ENCODE peak calls at places on chromosomes 12 and 14, in ten cellular contexts. J is GM23248; X is heart right ventricle; L is tibial artery; Y is left ventricle myocardium inferior; R is OCI-LY7; T is cardiac muscle cell; A is effector memory CD4-positive, alpha-beta T cell; P is aorta; V is Peyer's patch. K is an unnamed sample. For H3K4me1, the result is how much of the 10 kb centered on the place peaks cover.

GRCh38 chr14:102806447-102806846 is 29.2 kb downstream of the TRAF3 start:
- DNase-seq in T (no peak), A (no peak), P (no peak), V (peak), X (no peak), J (no peak), L (peak), Y (no peak), R (no peak), K (no peak)

GRCh38 chr12:131682511-131682895 is 28.4 kb upstream of the SFSWAP start:
- DNase-seq in T (no peak), V (no peak), A (peak), L (no peak), P (no peak), J (no peak), R (no peak), Y (no peak), X (no peak), K (no peak)

GRCh38 chr14:68137704-68138619 is 318.4 kb downstream of the RAD51B start:
- DNase-seq in A (no peak), Y (no peak), J (peak), L (peak), V (no peak), P (peak), T (peak), R (no peak), X (no peak), K (peak)

GRCh38 chr12:9707864-9708808 is 24.8 kb downstream of the CLECL1 start:
- DNase-seq in L (peak), P (no peak), X (peak), J (peak), V (peak), Y (peak), A (peak), T (peak), R (peak), K (peak)

GRCh38 chr12:4009979-4010704 is 136.9 kb upstream of the PARP11 start:
- DNase-seq in P (no peak), Y (no peak), L (no peak), A (no peak), J (no peak), R (no peak), X (no peak), V (no peak), T (no peak), K (no peak)

GRCh38 chr14:59677771-59678211 is 101.2 kb upstream of the CCDC175 start:
- DNase-seq in A (no peak), V (no peak), Y (no peak), R (no peak), T (no peak), L (peak), J (peak), P (peak), X (no peak), K (no peak)

GRCh38 chr12:26239508-26240328 is 44.3 kb downstream of the SSPN start:
- DNase-seq in J (peak), Y (peak), X (peak), L (peak), T (peak), P (peak), A (no peak), V (no peak), R (no peak), K (peak)

GRCh38 chr12:84201976-84202375 is 710.6 kb downstream of the SLC6A15 start:
- DNase-seq in V (no peak), L (no peak), T (no peak), X (no peak), P (no peak), A (no peak), Y (no peak), R (no peak), J (no peak), K (peak)

GRCh38 chr12:132410296-132410625 is 79.7 kb upstream of the FBRSL1 start:
- DNase-seq in P (no peak), Y (no peak), R (no peak), L (no peak), V (no peak), X (no peak), T (no peak), J (no peak), A (no peak), K (no peak)

GRCh38 chr12:51388066-51388799 is 3.0 kb downstream of the GALNT6 start:
- DNase-seq in L (peak), P (peak), T (peak), V (no peak), J (peak), X (no peak), A (no peak), R (no peak), Y (no peak), K (no peak)

GRCh38 chr12:4281173-4281654 is 7.7 kb downstream of the CCND2 start:
- DNase-seq in A (no peak), X (no peak), T (peak), J (peak), P (no peak), R (no peak), Y (no peak), L (no peak), V (no peak), K (peak)

GRCh38 chr12:89825591-89826449 is 117.2 kb upstream of the ATP2B1 start:
- DNase-seq in L (no peak), P (no peak), Y (no peak), R (peak), T (peak), A (no peak), V (no peak), J (no peak), X (no peak), K (no peak)

GRCh38 chr14:68621400-68622365 is 171.2 kb downstream of the ZFP36L1 start:
- DNase-seq in A (no peak), J (peak), Y (peak), V (no peak), R (no peak), L (no peak), T (peak), P (peak), X (peak), K (no peak)

GRCh38 chr14:91223028-91223783 is 21.3 kb downstream of the GPR68 start:
- DNase-seq in L (no peak), T (no peak), R (no peak), X (no peak), J (no peak), A (no peak), P (no peak), V (no peak), Y (no peak), K (no peak)

GRCh38 chr12:49947593-49948226 is 2.8 kb upstream of the AQP2 start:
- DNase-seq in R (no peak), P (no peak), T (no peak), Y (no peak), X (no peak), A (no peak), J (no peak), V (no peak), L (no peak), K (no peak)

GRCh38 chr12:3222306-3222705 is 145.1 kb downstream of the TSPAN9 start:
- DNase-seq in X (no peak), V (no peak), T (no peak), J (no peak), Y (no peak), P (no peak), A (no peak), R (no peak), L (no peak), K (no peak)

GRCh38 chr14:73786942-73787759 is 64.5 kb upstream of the PTGR2 start:
- DNase-seq in R (peak), P (peak), L (peak), V (peak), A (peak), T (peak), J (peak), X (peak), Y (peak), K (peak)

GRCh38 chr12:12749433-12749832 is 32.3 kb downstream of the CDKN1B start:
- DNase-seq in P (peak), V (no peak), A (no peak), X (no peak), R (no peak), J (no peak), T (peak), Y (no peak), L (no peak), K (no peak)

GRCh38 chr14:101927859-101928258 is 36.5 kb upstream of the DYNC1H1 start:
- DNase-seq in T (peak), X (peak), J (peak), Y (peak), L (peak), P (peak), V (peak), R (no peak), A (no peak), K (peak)

GRCh38 chr14:88023658-88024187 is 18.8 kb downstream of the GPR65 start:
- DNase-seq in X (no peak), J (no peak), P (no peak), A (no peak), Y (no peak), T (no peak), L (no peak), R (no peak), V (no peak), K (no peak)

GRCh38 chr12:99257672-99258071 is 389.9 kb upstream of the GARIN6 start:
- DNase-seq in R (no peak), V (no peak), X (no peak), L (no peak), P (no peak), A (no peak), T (no peak), J (no peak), Y (no peak), K (no peak)

GRCh38 chr12:68043446-68043845 is 54.2 kb downstream of the IFNG-AS1 start:
- DNase-seq in T (no peak), V (no peak), X (no peak), A (no peak), R (no peak), Y (no peak), P (no peak), J (no peak), L (no peak), K (no peak)

GRCh38 chr14:97053941-97054340 is 256.8 kb downstream of the VRK1 start:
- DNase-seq in V (no peak), J (no peak), R (no peak), L (no peak), P (no peak), T (no peak), X (no peak), Y (no peak), A (no peak), K (no peak)

GRCh38 chr12:11652351-11653040 is 3.0 kb downstream of the ETV6 start:
- DNase-seq in Y (no peak), A (no peak), R (peak), L (peak), P (no peak), J (peak), X (no peak), V (peak), T (peak), K (no peak)

GRCh38 chr14:104149617-104150141 is 11.3 kb downstream of the KIF26A start:
- DNase-seq in A (no peak), Y (no peak), P (no peak), T (peak), X (peak), R (no peak), V (no peak), J (peak), L (no peak), K (peak)

GRCh38 chr14:103097244-103097993 is 2.9 kb downstream of the EXOC3L4 start:
- DNase-seq in V (no peak), R (no peak), J (no peak), L (no peak), Y (no peak), T (no peak), P (no peak), A (no peak), X (peak), K (no peak)

GRCh38 chr12:6643569-6644256 is 3.5 kb downstream of the ACRBP start:
- DNase-seq in Y (no peak), R (peak), J (no peak), X (peak), V (no peak), T (no peak), A (no peak), L (peak), P (peak), K (no peak)

GRCh38 chr14:29892327-29892726 is 35.3 kb downstream of the PRKD1 start:
- DNase-seq in T (peak), L (no peak), J (peak), Y (no peak), A (no peak), V (no peak), P (no peak), R (no peak), X (no peak), K (no peak)

GRCh38 chr12:32505067-32505466 is 105.7 kb downstream of the FGD4 start:
- DNase-seq in Y (no peak), V (no peak), A (no peak), T (no peak), J (no peak), X (no peak), L (no peak), P (no peak), R (no peak), K (no peak)

GRCh38 chr14:100415226-100415625 is 92.1 kb downstream of the SLC25A47 start:
- DNase-seq in J (no peak), T (no peak), P (no peak), Y (no peak), A (no peak), X (no peak), V (no peak), R (no peak), L (no peak), K (no peak)

GRCh38 chr12:101117842-101118241 is 92.2 kb downstream of the SLC5A8 start:
- DNase-seq in A (no peak), L (no peak), T (peak), X (no peak), V (no peak), Y (no peak), P (no peak), J (no peak), R (no peak), K (no peak)

GRCh38 chr12:33770652-33771051 is 251.6 kb upstream of the ALG10 start:
- DNase-seq in R (no peak), V (no peak), X (no peak), T (no peak), P (no peak), J (no peak), L (no peak), Y (no peak), A (no peak), K (no peak)

GRCh38 chr12:39277416-39277815 is 165.5 kb downstream of the KIF21A start:
- DNase-seq in L (no peak), J (no peak), Y (no peak), T (peak), X (no peak), R (no peak), V (no peak), A (no peak), P (no peak), K (no peak)

DNA sequence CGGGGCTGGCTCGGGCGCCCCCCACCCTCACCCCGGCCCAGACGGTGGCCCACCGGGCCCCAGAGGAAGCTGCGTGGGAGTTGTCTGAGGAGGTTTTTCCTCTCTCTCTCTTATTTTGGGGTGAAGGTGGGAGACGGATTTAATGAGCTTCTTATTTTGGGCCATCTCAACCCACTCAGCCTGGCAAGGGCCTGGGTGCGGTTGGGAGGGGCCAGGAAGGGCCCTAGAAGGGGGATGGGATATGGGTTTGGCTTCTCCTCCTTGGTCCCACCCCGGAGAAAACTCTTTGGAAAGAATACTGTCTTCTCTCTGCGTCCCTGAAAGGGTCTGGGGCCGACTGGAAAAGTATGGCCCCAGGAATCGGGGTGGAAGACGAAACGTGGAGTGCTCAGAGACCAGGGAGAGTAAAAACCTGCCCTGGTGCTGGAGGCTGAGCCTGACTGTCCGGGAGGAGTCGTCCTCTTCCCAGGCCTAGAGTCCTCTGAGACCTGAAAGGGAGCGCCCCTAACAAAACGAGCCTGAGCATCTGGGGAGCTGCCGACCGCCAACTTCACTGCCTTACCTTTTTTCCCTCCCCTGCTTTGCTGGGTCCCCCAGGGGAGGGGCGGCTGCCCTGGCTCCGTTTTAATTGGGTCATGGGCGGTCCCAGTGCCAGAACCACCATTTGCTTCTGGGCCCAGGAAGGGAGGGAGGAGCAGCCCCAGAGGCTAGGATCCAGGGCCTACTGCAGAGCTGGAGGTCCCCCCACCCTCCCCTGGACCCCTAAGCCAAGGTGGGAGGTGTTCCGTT is 1.6 kb downstream of the MMP14 start:
- DNase-seq in J (peak), V (no peak), T (peak), A (no peak), R (no peak), L (peak), P (peak), X (peak), Y (peak), K (peak)
- H3K27ac ChIP-seq in J (peak), V (peak), T (no peak), A (no peak), R (no peak), L (peak), P (peak), X (peak), Y (peak), K (peak)

GRCh38 chr14:55605793-55606192 is 25.8 kb downstream of the KTN1 start:
- DNase-seq in Y (no peak), J (no peak), V (no peak), P (no peak), X (no peak), T (no peak), A (no peak), R (no peak), L (no peak), K (no peak)
- H3K4me1 ChIP-seq in Y (half or more), J (half or more), V (under half), P (under half), X (under half), T (half or more), A (under half), R (under half), L (half or more), K (under half)

GRCh38 chr14:50020184-50020583 is 96.2 kb downstream of the VCPKMT start:
- DNase-seq in Y (no peak), L (no peak), T (no peak), J (no peak), V (no peak), X (no peak), P (no peak), A (no peak), R (no peak), K (no peak)
- H3K27ac ChIP-seq in Y (no peak), L (peak), T (no peak), J (no peak), V (no peak), X (no peak), P (peak), A (no peak), R (no peak), K (no peak)

GRCh38 chr12:110819150-110819549 is 27.6 kb upstream of the CCDC63 start:
- DNase-seq in P (no peak), R (no peak), T (no peak), X (no peak), J (no peak), A (no peak), V (no peak), Y (no peak), L (no peak), K (no peak)

GRCh38 chr12:110816248-110816647 is 30.5 kb upstream of the CCDC63 start:
- DNase-seq in A (no peak), T (no peak), J (no peak), Y (no peak), R (no peak), L (no peak), V (no peak), P (no peak), X (no peak), K (no peak)

GRCh38 chr12:110818511-110818910 is 28.3 kb upstream of the CCDC63 start:
- DNase-seq in A (no peak), V (no peak), R (no peak), P (no peak), L (no peak), Y (no peak), X (no peak), J (no peak), T (no peak), K (no peak)

GRCh38 chr12:110819646-110820045 is 27.1 kb upstream of the CCDC63 start:
- DNase-seq in P (no peak), T (no peak), A (no peak), L (no peak), Y (no peak), R (no peak), V (no peak), J (no peak), X (no peak), K (no peak)

GRCh38 chr12:110816761-110817160 is 30.0 kb upstream of the CCDC63 start:
- DNase-seq in L (no peak), J (no peak), X (no peak), P (no peak), Y (no peak), V (no peak), T (no peak), R (no peak), A (no peak), K (no peak)
- H3K4me1 ChIP-seq in L (under half), J (under half), X (under half), P (under half), Y (under half), V (under half), T (under half), R (under half), A (under half), K (under half)

GRCh38 chr14:60721331-60722162 is 2.6 kb downstream of the SIX4 start:
- DNase-seq in V (no peak), A (peak), J (peak), X (peak), L (peak), Y (no peak), P (peak), R (peak), T (peak), K (peak)
- H3K27ac ChIP-seq in V (no peak), A (no peak), J (peak), X (no peak), L (peak), Y (no peak), P (no peak), R (no peak), T (peak), K (peak)

K was measured in SJCRH30.